ENCODE peak calls at places on chromosome 7, in ten cellular contexts. B is AG04449; I is MV-4-11; U is T-helper 9 cell; T is SIG-M5; D is psoas muscle; L is coronary artery; E is mucosa of gallbladder; C is DMS153; O is activated CD4-positive, CD25-positive, alpha-beta regulatory T cell treated with anti-CD3 and anti-CD28 coated beads, Interleukin-2, amount 50 U/mL, for 72 hours. X is an unnamed sample.

GRCh38 chr7:13778967-13779366 is 210.5 kb downstream of the ETV1 start:
- DNase-seq in B (no peak), I (no peak), U (no peak), T (no peak), D (no peak), L (no peak), E (no peak), C (no peak), O (no peak), X (no peak)

GRCh38 chr7:28626629-28627262 is 214.4 kb downstream of the CREB5 start:
- DNase-seq in B (no peak), I (peak), U (no peak), T (no peak), D (no peak), L (no peak), E (no peak), C (peak), O (no peak), X (peak)

GRCh38 chr7:17234398-17235021 is 63.9 kb upstream of the AHR start:
- DNase-seq in B (peak), I (peak), U (peak), T (peak), D (no peak), L (no peak), E (peak), C (no peak), O (peak), X (peak)

GRCh38 chr7:75534727-75535307 is 42.7 kb downstream of the SPDYE5 start:
- DNase-seq in B (peak), I (peak), U (no peak), T (peak), D (no peak), L (no peak), E (no peak), C (no peak), O (no peak), X (no peak)

GRCh38 chr7:6228865-6229264 is 43.6 kb downstream of the CYTH3 start:
- DNase-seq in B (no peak), I (peak), U (no peak), T (peak), D (no peak), L (no peak), E (no peak), C (no peak), O (no peak), X (no peak)

GRCh38 chr7:51033722-51034530 is 251.2 kb upstream of the GRB10 start:
- DNase-seq in B (no peak), I (no peak), U (no peak), T (no peak), D (no peak), L (no peak), E (peak), C (no peak), O (no peak), X (no peak)

GRCh38 chr7:112573302-112574039 is 92.7 kb downstream of the LSMEM1 start:
- DNase-seq in B (no peak), I (no peak), U (no peak), T (no peak), D (no peak), L (no peak), E (no peak), C (peak), O (no peak), X (no peak)

GRCh38 chr7:150374026-150374425 is 5.1 kb upstream of the ZNF775 start:
- DNase-seq in B (no peak), I (no peak), U (no peak), T (no peak), D (no peak), L (no peak), E (no peak), C (no peak), O (no peak), X (no peak)

GRCh38 chr7:43572516-43573049 is 10.3 kb upstream of the STK17A start:
- DNase-seq in B (peak), I (peak), U (no peak), T (peak), D (no peak), L (no peak), E (peak), C (no peak), O (no peak), X (peak)

GRCh38 chr7:122887198-122887597 is 938 bp upstream of the CADPS2 start:
- DNase-seq in B (no peak), I (no peak), U (no peak), T (no peak), D (peak), L (peak), E (peak), C (peak), O (no peak), X (peak)

X was measured in tibial artery.